ENCODE peak calls at places on chromosomes 3 and 15, in five cellular contexts. O is AG09319, V is T-helper 2 cell, W is colonic mucosa, K is putamen. I is an unnamed sample.

GRCh38 chr15:40238481-40238926 is 359 bp upstream of the PAK6 start:
- DNase-seq in O (no peak), V (no peak), K (no peak), W (no peak), I (no peak)

GRCh38 chr3:31559872-31560534 is 27.3 kb downstream of the STT3B start:
- DNase-seq in W (no peak), V (no peak), K (no peak), O (no peak), I (no peak)

GRCh38 chr15:37101634-37102314 is 1.4 kb upstream of the MEIS2 start:
- DNase-seq in O (peak; percentile 41), W (peak; percentile 65), V (no peak), K (peak; percentile 78), I (no peak)

GRCh38 chr15:68691667-68692066 is 112.9 kb downstream of the CORO2B start:
- DNase-seq in V (no peak), K (no peak), W (no peak), O (no peak), I (no peak)

GRCh38 chr3:113304856-113305540 is 93.6 kb downstream of the BOC start:
- DNase-seq in W (no peak), O (no peak), K (no peak), V (no peak), I (no peak)

GRCh38 chr15:27017168-27017809 is 46.3 kb downstream of the GABRG3 start:
- DNase-seq in V (no peak), K (peak; percentile 59), O (peak; percentile 19), W (no peak), I (no peak)

GRCh38 chr3:175346573-175347356 is 487.6 kb downstream of the NAALADL2 start:
- DNase-seq in V (no peak), W (peak; percentile 68), K (peak; percentile 31), O (peak; percentile 72), I (no peak)

GRCh38 chr3:119240101-119240581 is 537 bp downstream of the B4GALT4 start:
- DNase-seq in K (no peak), V (no peak), O (no peak), W (peak; percentile 82), I (no peak)

GRCh38 chr3:160973067-160973466 is 132.1 kb downstream of the B3GALNT1 start:
- DNase-seq in O (no peak), V (no peak), W (no peak), K (no peak), I (no peak)

GRCh38 chr15:73387507-73388255 is 18.9 kb upstream of the HCN4 start:
- DNase-seq in V (no peak), K (no peak), W (no peak), O (no peak), I (no peak)

GRCh38 chr3:128066111-128066510 is 13.9 kb downstream of the SEC61A1 start:
- DNase-seq in V (no peak), W (no peak), O (no peak), K (no peak), I (no peak)

GRCh38 chr3:38646630-38647029 is 2.9 kb downstream of the SCN5A start:
- DNase-seq in O (no peak), V (no peak), K (no peak), W (no peak), I (no peak)

GRCh38 chr3:182683335-182684257 is 109.7 kb upstream of the ATP11B start:
- DNase-seq in V (peak; percentile 27), K (peak; percentile 84), O (peak; percentile 27), W (peak; percentile 82), I (peak; percentile 9)

GRCh38 chr15:45435124-45435903 is 57.0 kb upstream of the GATM start:
- DNase-seq in W (peak; percentile 78), O (no peak), V (no peak), K (no peak), I (no peak)

GRCh38 chr3:46979958-46980497 is 562 bp downstream of the NBEAL2 start:
- DNase-seq in K (no peak), V (no peak), O (no peak), W (peak; percentile 50), I (no peak)

GRCh38 chr3:54874816-54875556 is 52.9 kb downstream of the LRTM1 start:
- DNase-seq in V (no peak), O (no peak), K (no peak), W (no peak), I (no peak)

GRCh38 chr15:66563126-66563525 is 2.7 kb downstream of the LCTL start:
- DNase-seq in O (no peak), W (no peak), K (no peak), V (no peak), I (no peak)

GRCh38 chr3:67090472-67090871 is 92.4 kb downstream of the KBTBD8 start:
- DNase-seq in O (no peak), W (no peak), K (no peak), V (no peak), I (no peak)

I was measured in effector memory CD4-positive, alpha-beta T cell.